ENCODE peak calls at places on chromosomes 1 and 21, in six cellular contexts. U, M, Y, N, R and P are unnamed samples.
A peak's percentile ranks its signal among the peaks of the same experiment; 100 is the strongest.

GRCh38 chr1:184017226-184017787 is 20.2 kb downstream of the COLGALT2 start:
- DNase-seq in M (no peak), Y (no peak), N (no peak), U (no peak), R (no peak), P (no peak)

GRCh38 chr1:20712210-20712577 is 5.6 kb downstream of the KIF17 start:
- DNase-seq in U (no peak), R (no peak), M (no peak), N (no peak), Y (no peak), P (no peak)

GRCh38 chr1:62481681-62482080 is 44.8 kb downstream of the USP1 start:
- DNase-seq in R (no peak), Y (no peak), U (no peak), N (no peak), M (peak; percentile 33), P (peak; percentile 13)

GRCh38 chr1:108140177-108140576 is 60.0 kb downstream of the SLC25A24 start:
- DNase-seq in M (no peak), R (no peak), N (no peak), Y (no peak), U (no peak), P (no peak)

GRCh38 chr21:43323244-43324005 is 103.5 kb downstream of the SIK1 start:
- DNase-seq in Y (no peak), U (no peak), R (peak; percentile 61), N (peak; percentile 74), M (no peak), P (no peak)

GRCh38 chr1:98794196-98794886 is 132.8 kb downstream of the SNX7 start:
- DNase-seq in U (peak; percentile 84), M (peak; percentile 83), R (peak; percentile 23), N (no peak), Y (peak; percentile 83), P (peak; percentile 71)

GRCh38 chr1:66503841-66504470 is 30.0 kb upstream of the SGIP1 start:
- DNase-seq in N (no peak), U (peak; percentile 91), M (peak; percentile 84), Y (peak; percentile 88), R (peak; percentile 43), P (peak; percentile 81)

GRCh38 chr1:26780344-26780957 is 7.3 kb upstream of the PIGV start:
- DNase-seq in Y (no peak), M (no peak), N (no peak), R (no peak), U (no peak), P (no peak)

GRCh38 chr1:159853417-159853816 is 9.0 kb downstream of the VSIG8 start:
- DNase-seq in M (peak; percentile 60), N (no peak), U (peak; percentile 61), R (no peak), Y (no peak), P (no peak)
- H3K4me3 ChIP-seq in M (peak overlapping the region; percentile 87), N (no peak overlapping the region), U (no peak overlapping the region), R (peak overlapping the region; percentile 74), Y (no peak overlapping the region), P (peak overlapping the region; percentile 80)

DNA sequence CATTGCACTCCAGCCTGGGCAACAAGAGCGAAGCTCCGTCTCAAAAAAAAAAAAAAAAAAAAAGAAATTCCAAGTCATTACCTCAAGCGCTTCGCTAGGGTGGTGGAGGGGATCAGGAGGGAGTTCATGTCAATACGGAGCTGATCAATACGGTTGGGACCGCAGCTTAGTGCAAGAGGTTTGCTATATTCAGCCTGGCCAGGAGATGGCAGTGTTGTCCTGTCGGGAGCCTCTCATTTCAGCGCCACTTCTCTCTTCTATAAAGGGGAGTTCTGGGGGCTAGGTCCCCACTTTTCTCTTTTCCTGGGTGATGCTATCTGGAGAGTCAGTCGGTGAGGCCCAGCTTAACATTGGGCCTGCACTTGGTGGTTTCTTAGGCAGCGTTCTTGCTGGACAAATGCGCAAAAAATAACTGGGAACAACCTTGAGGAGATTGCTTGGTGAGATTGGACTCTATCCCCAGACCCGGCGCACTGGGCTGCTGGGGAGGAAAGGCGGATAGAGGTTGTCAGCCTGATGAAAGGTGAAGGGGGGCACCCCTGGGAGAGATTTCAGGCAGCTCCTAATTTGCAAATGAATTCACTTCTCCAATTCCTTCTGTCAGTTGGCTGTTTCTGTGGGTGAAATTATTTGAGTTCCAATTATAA is 40.4 kb downstream of the KIAA0040 start:
- DNase-seq in N (peak; percentile 37), M (peak; percentile 76), Y (peak; percentile 50), R (peak; percentile 41), U (peak; percentile 49), P (peak; percentile 43)
- H3K4me3 ChIP-seq in N (no peak overlapping the region), M (no peak overlapping the region), Y (no peak overlapping the region), R (no peak overlapping the region), U (no peak overlapping the region), P (no peak overlapping the region)

GRCh38 chr1:25473653-25474225 is 43.0 kb downstream of the MACO1 start:
- DNase-seq in M (no peak), N (no peak), R (no peak), Y (no peak), U (no peak), P (no peak)
- H3K4me3 ChIP-seq in M (no peak overlapping the region), N (no peak overlapping the region), R (no peak overlapping the region), Y (no peak overlapping the region), U (no peak overlapping the region), P (no peak overlapping the region)

DNA sequence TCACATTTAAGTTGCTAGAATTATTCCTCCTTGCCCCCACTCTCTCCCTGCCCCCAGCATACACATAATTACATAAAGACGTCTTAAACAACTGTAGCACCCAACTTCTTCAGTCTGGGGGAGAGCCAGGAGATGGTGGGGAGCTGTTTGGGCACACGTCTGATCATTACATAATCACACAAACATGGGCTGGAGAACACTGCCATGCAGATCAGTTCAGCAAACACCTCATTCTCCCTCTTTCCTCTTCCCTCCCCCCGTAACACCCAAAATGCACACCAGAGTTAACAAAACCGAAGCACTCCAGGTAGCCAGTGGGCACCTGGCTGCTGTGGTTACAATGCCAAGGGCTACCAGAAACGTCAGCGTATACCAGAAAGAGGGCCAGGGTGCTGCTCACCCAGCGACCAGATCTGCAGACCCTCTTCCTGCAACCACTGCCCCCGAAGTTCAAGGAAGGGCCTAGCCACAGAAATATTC is 1.6 kb downstream of the HIVEP3 start:
- DNase-seq in R (no peak), U (no peak), N (no peak), Y (no peak), M (no peak), P (no peak)
- H3K4me3 ChIP-seq in R (peak overlapping the region; percentile 56), U (no peak overlapping the region), N (peak overlapping the region; percentile 80), Y (peak overlapping the region; percentile 54), M (peak overlapping the region; percentile 89), P (no peak overlapping the region)

GRCh38 chr1:13516606-13517005 is 2.8 kb upstream of the LRRC38 start:
- DNase-seq in M (no peak), Y (no peak), R (no peak), U (no peak), N (no peak), P (no peak)

GRCh38 chr1:13517193-13517812 is 3.5 kb upstream of the LRRC38 start:
- DNase-seq in M (no peak), U (peak; percentile 37), N (no peak), R (no peak), Y (peak; percentile 20), P (peak; percentile 2)

GRCh38 chr1:13512472-13512871 is 1.3 kb downstream of the LRRC38 start:
- DNase-seq in M (no peak), R (no peak), Y (no peak), U (peak; percentile 26), N (no peak), P (no peak)

GRCh38 chr1:13513063-13513884 is 529 bp downstream of the LRRC38 start:
- DNase-seq in M (no peak), U (peak; percentile 25), R (no peak), N (no peak), Y (no peak), P (no peak)

GRCh38 chr1:13513885-13514546 is at the start of gene LRRC38:
- DNase-seq in M (no peak), R (no peak), N (peak; percentile 61), Y (no peak), U (no peak), P (no peak)
- H3K4me3 ChIP-seq in M (no peak within 1 kb of the TSS), R (no peak within 1 kb of the TSS), N (peak within 1 kb of the TSS; percentile 72), Y (no peak within 1 kb of the TSS), U (peak within 1 kb of the TSS; percentile 48), P (peak within 1 kb of the TSS; percentile 29)

GRCh38 chr1:2556277-2557145 is at the start of gene TNFRSF14:
- DNase-seq in U (peak; percentile 50), Y (peak; percentile 35), M (peak; percentile 56), R (peak; percentile 60), N (peak; percentile 46), P (peak; percentile 53)
- H3K4me3 ChIP-seq in U (peak within 1 kb of the TSS; percentile 61), Y (peak within 1 kb of the TSS; percentile 54), M (peak within 1 kb of the TSS; percentile 93), R (peak within 1 kb of the TSS; percentile 62), N (peak within 1 kb of the TSS; percentile 76), P (peak within 1 kb of the TSS; percentile 91)

GRCh38 chr1:236724049-236724448 is 37.8 kb downstream of the ACTN2 start:
- DNase-seq in R (no peak), N (no peak), U (no peak), M (no peak), Y (no peak), P (no peak)
- H3K4me3 ChIP-seq in R (no peak overlapping the region), N (no peak overlapping the region), U (no peak overlapping the region), M (no peak overlapping the region), Y (no peak overlapping the region), P (no peak overlapping the region)